ENCODE peak calls at places on chromosomes 12 and 14, in five cellular contexts. Y is Right ventricle myocardium inferior, W is right cardiac atrium, Z is left ventricle myocardium inferior, A is Karpas-422. R is an unnamed sample.

GRCh38 chr12:74449872-74450271 is 87.8 kb upstream of the ATXN7L3B start:
- DNase-seq in A (no peak), W (no peak), Y (no peak), Z (no peak), R (no peak)

GRCh38 chr14:68333265-68333664 is 459.6 kb downstream of the ZFP36L1 start:
- DNase-seq in Y (no peak), A (no peak), Z (no peak), W (no peak), R (no peak)

GRCh38 chr12:90311561-90311960 is 602.9 kb upstream of the ATP2B1 start:
- DNase-seq in A (no peak), W (no peak), Z (no peak), Y (no peak), R (no peak)

GRCh38 chr12:52221912-52222457 is 11.1 kb upstream of the KRT7 start:
- DNase-seq in A (peak; percentile 85), W (no peak), Y (no peak), Z (peak; percentile 50), R (peak; percentile 59)

GRCh38 chr14:36767603-36768281 is 106.1 kb downstream of the PAX9 start:
- DNase-seq in Y (no peak), Z (no peak), A (no peak), W (no peak), R (no peak)

GRCh38 chr12:85007836-85008235 is 28.2 kb downstream of the TSPAN19 start:
- DNase-seq in A (no peak), Y (no peak), Z (no peak), W (no peak), R (no peak)

GRCh38 chr12:112992541-112993398 is 14.5 kb downstream of the OAS2 start:
- DNase-seq in Y (no peak), Z (peak; percentile 20), W (peak; percentile 49), A (peak; percentile 85), R (no peak)

GRCh38 chr12:112750971-112751370 is 40.6 kb upstream of the RPH3A start:
- DNase-seq in Y (no peak), Z (no peak), W (no peak), A (no peak), R (no peak)

GRCh38 chr12:89245090-89245489 is 107.2 kb downstream of the DUSP6 start:
- DNase-seq in Z (no peak), W (no peak), A (no peak), Y (no peak), R (no peak)

GRCh38 chr14:92985521-92985920 is 62.6 kb downstream of the CHGA start:
- DNase-seq in A (no peak), Y (no peak), W (no peak), Z (no peak), R (peak; percentile 50)

GRCh38 chr12:47704719-47705118 is 1.1 kb downstream of the RPAP3 start:
- DNase-seq in Y (no peak), Z (no peak), W (no peak), A (no peak), R (no peak)

GRCh38 chr12:122875590-122876220 is 20.2 kb downstream of the VPS37B start:
- DNase-seq in A (no peak), Z (no peak), Y (no peak), W (no peak), R (no peak)

GRCh38 chr14:40093800-40094199 is 661.6 kb upstream of the FBXO33 start:
- DNase-seq in W (no peak), Z (no peak), Y (no peak), A (no peak), R (no peak)

GRCh38 chr12:704516-705242 is 41.4 kb upstream of the NINJ2 start:
- DNase-seq in A (no peak), Z (no peak), W (no peak), Y (no peak), R (no peak)

GRCh38 chr12:73973486-73973885 is 564.1 kb upstream of the ATXN7L3B start:
- DNase-seq in Y (no peak), Z (no peak), W (no peak), A (no peak), R (no peak)

GRCh38 chr12:132711169-132711843 is 664 bp downstream of the PGAM5 start:
- DNase-seq in A (peak; percentile 69), Y (no peak), W (no peak), Z (no peak), R (no peak)

GRCh38 chr12:12718382-12718761 is 1.2 kb downstream of the CDKN1B start:
- DNase-seq in Y (no peak), A (no peak), W (no peak), Z (no peak), R (no peak)

GRCh38 chr12:131466306-131466705 is 244.6 kb upstream of the SFSWAP start:
- DNase-seq in Y (no peak), W (no peak), A (no peak), Z (no peak), R (no peak)

GRCh38 chr12:56836800-56837663 is 73.9 kb downstream of the HSD17B6 start:
- DNase-seq in W (no peak), Y (no peak), A (peak; percentile 61), Z (no peak), R (no peak)

R was measured in chondrocyte.